ENCODE peak calls at places on chromosomes 6 and 20, in five cellular contexts. N is heart left ventricle, F is breast epithelium, B is transverse colon, G is testis. U is an unnamed sample. For H3K4me1, the result is how much of the 10 kb centered on the place peaks cover.

GRCh38 chr6:36130672-36131516 is 581 bp downstream of the MAPK13 start:
- DNase-seq in F (no peak), G (peak), B (peak), N (no peak), U (peak)

GRCh38 chr20:60037120-60037499 is 78.9 kb downstream of the CDH26 start:
- DNase-seq in N (no peak), G (no peak), B (no peak), F (no peak), U (no peak)

GRCh38 chr6:4384638-4385036 is 249.3 kb upstream of the ECI2 start:
- DNase-seq in B (no peak), G (no peak), F (no peak), N (no peak), U (no peak)

GRCh38 chr20:59518881-59519706 is 85.2 kb upstream of the PHACTR3 start:
- DNase-seq in F (no peak), N (peak), G (peak), B (peak), U (no peak)

GRCh38 chr6:139240161-139241010 is 51.4 kb downstream of the TXLNB start:
- DNase-seq in F (peak), B (peak), N (peak), G (peak), U (no peak)

GRCh38 chr20:48295445-48295903 is 510.2 kb upstream of the SULF2 start:
- DNase-seq in F (peak), B (no peak), G (no peak), N (no peak), U (no peak)

GRCh38 chr20:39019805-39020325 is 57.7 kb downstream of the DHX35 start:
- DNase-seq in F (no peak), B (no peak), N (no peak), G (no peak), U (no peak)

GRCh38 chr6:21138359-21139094 is 455.0 kb upstream of the SOX4 start:
- DNase-seq in N (no peak), B (no peak), G (no peak), F (no peak), U (no peak)

GRCh38 chr6:116385462-116385807 is 14.7 kb downstream of the DSE start:
- DNase-seq in B (no peak), F (no peak), N (no peak), G (no peak), U (no peak)

GRCh38 chr20:3041818-3042504 is 1.5 kb upstream of the GNRH2 start:
- DNase-seq in N (no peak), F (no peak), G (no peak), B (no peak), U (peak)

GRCh38 chr6:28771401-28772267 is 152.2 kb downstream of the TRIM27 start:
- DNase-seq in G (no peak), N (no peak), B (no peak), F (no peak), U (no peak)

GRCh38 chr6:98944598-98945011 is 3.1 kb downstream of the FBXL4 start:
- DNase-seq in G (peak), N (no peak), F (no peak), B (no peak), U (no peak)

GRCh38 chr6:119552016-119552415 is 202.5 kb upstream of the MAN1A1 start:
- DNase-seq in F (no peak), G (no peak), B (no peak), N (no peak), U (no peak)

GRCh38 chr6:161660666-161661571 is 387.1 kb upstream of the AGPAT4 start:
- DNase-seq in N (no peak), F (no peak), B (no peak), G (no peak), U (no peak)

GRCh38 chr20:12047838-12048432 is 130.2 kb downstream of the BTBD3 start:
- DNase-seq in N (no peak), F (no peak), B (no peak), G (no peak), U (no peak)

GRCh38 chr20:11902264-11902663 is 15.4 kb upstream of the BTBD3 start:
- DNase-seq in G (no peak), N (no peak), B (no peak), F (no peak), U (no peak)

GRCh38 chr20:7694940-7695567 is 245.2 kb downstream of the HAO1 start:
- DNase-seq in N (no peak), G (no peak), F (no peak), B (no peak), U (no peak)

GRCh38 chr6:132675749-132676148 is 16.8 kb upstream of the TAAR1 start:
- DNase-seq in B (no peak), F (no peak), N (no peak), G (no peak), U (no peak)

GRCh38 chr6:15023448-15023847 is 222.4 kb upstream of the JARID2 start:
- DNase-seq in G (no peak), N (no peak), F (no peak), B (no peak), U (no peak)

GRCh38 chr6:45044510-45045252 is 283.4 kb upstream of the RUNX2 start:
- DNase-seq in B (no peak), N (no peak), F (no peak), G (no peak), U (no peak)

GRCh38 chr6:110689275-110689935 is 125.9 kb downstream of the CDK19 start:
- DNase-seq in F (no peak), N (no peak), G (no peak), B (no peak), U (no peak)

GRCh38 chr20:63580796-63581461 is 6.9 kb upstream of the HELZ2 start:
- DNase-seq in N (no peak), F (no peak), G (peak), B (peak), U (peak)
- TF ChIP-seq CTCF in N (peak), F (peak), G (no peak), B (peak), U (peak)

GRCh38 chr6:155112757-155113156 is 117.6 kb downstream of the TIAM2 start:
- DNase-seq in G (no peak), B (no peak), N (no peak), F (no peak), U (no peak)
- TF ChIP-seq POLR2A in G (no peak), B (no peak), N (no peak), F (no peak), U (no peak)

GRCh38 chr20:17896247-17896723 is 72.3 kb downstream of the SNX5 start:
- DNase-seq in N (no peak), G (no peak), B (no peak), F (no peak), U (no peak)
- H3K4me1 ChIP-seq in N (under half), G (under half), B (under half), F (under half), U (under half)

GRCh38 chr6:48213076-48213788 is 102.2 kb upstream of the PTCHD4 start:
- DNase-seq in F (no peak), N (no peak), B (no peak), G (no peak), U (no peak)
- TF ChIP-seq CTCF in F (no peak), N (no peak), B (no peak), G (no peak), U (no peak)

GRCh38 chr6:168870982-168871381 is 382.7 kb downstream of the THBS2 start:
- DNase-seq in F (no peak), N (no peak), G (no peak), B (no peak), U (no peak)
- TF ChIP-seq POLR2A in F (no peak), N (no peak), G (no peak), B (no peak), U (no peak)